ENCODE peak calls at places on chromosomes 16 and 17, in seven cellular contexts. D is CD8-positive, alpha-beta T cell; P is body of pancreas; O is ovary; T is small intestine; A is DND-41; F is H9. R is an unnamed sample.

GRCh38 chr17:76667786-76668453 is 24.4 kb upstream of the ST6GALNAC1 start:
- DNase-seq in D (no peak), P (no peak), O (no peak), T (no peak), A (no peak), F (no peak), R (peak; percentile 28)

GRCh38 chr17:39769974-39770587 is 32.3 kb downstream of the GRB7 start:
- DNase-seq in D (peak; percentile 80), P (no peak), O (no peak), T (peak; percentile 48), A (peak; percentile 32), F (no peak), R (no peak)

GRCh38 chr16:27801259-27801945 is 251.5 kb downstream of the KATNIP start:
- DNase-seq in D (no peak), P (no peak), O (no peak), T (no peak), A (no peak), F (no peak), R (no peak)

GRCh38 chr16:3112881-3113574 is 642 bp downstream of the ZNF205 start:
- DNase-seq in D (no peak), P (no peak), O (peak; percentile 78), T (no peak), A (no peak), F (no peak), R (no peak)

GRCh38 chr17:14334919-14335318 is 34.0 kb downstream of the HS3ST3B1 start:
- DNase-seq in D (no peak), P (no peak), O (no peak), T (no peak), A (no peak), F (no peak), R (no peak)

GRCh38 chr16:27945233-27945975 is 118.1 kb downstream of the GSG1L start:
- DNase-seq in D (no peak), P (no peak), O (no peak), T (no peak), A (no peak), F (peak; percentile 35), R (no peak)

GRCh38 chr16:75229172-75230031 is 10.6 kb downstream of the CTRB1 start:
- DNase-seq in D (no peak), P (peak; percentile 81), O (no peak), T (no peak), A (no peak), F (no peak), R (no peak)

GRCh38 chr17:77836557-77837041 is 121.9 kb upstream of the TNRC6C start:
- DNase-seq in D (peak; percentile 48), P (peak; percentile 61), O (no peak), T (no peak), A (no peak), F (no peak), R (peak; percentile 9)

GRCh38 chr16:80231888-80232287 is 308.9 kb upstream of the DYNLRB2 start:
- DNase-seq in D (no peak), P (no peak), O (no peak), T (no peak), A (no peak), F (no peak), R (no peak)

GRCh38 chr17:54968954-54969400 is 412 bp downstream of the STXBP4 start:
- DNase-seq in D (no peak), P (peak; percentile 28), O (no peak), T (no peak), A (no peak), F (no peak), R (no peak)

GRCh38 chr16:14640538-14640937 is 7.8 kb downstream of the BFAR start:
- DNase-seq in D (no peak), P (peak; percentile 25), O (no peak), T (peak; percentile 98), A (no peak), F (no peak), R (no peak)

GRCh38 chr16:78985736-78986605 is 614.6 kb downstream of the MAF start:
- DNase-seq in D (no peak), P (no peak), O (no peak), T (no peak), A (no peak), F (no peak), R (no peak)
- H3K9me3 ChIP-seq in D (no peaks in the 10 kb centered on the region), P (no peaks in the 10 kb centered on the region), O (no peaks in the 10 kb centered on the region), T (no peaks in the 10 kb centered on the region), A (no peaks in the 10 kb centered on the region), F (no peaks in the 10 kb centered on the region), R (no peaks in the 10 kb centered on the region)

GRCh38 chr17:20825539-20825938 is 217.3 kb downstream of the USP22 start:
- DNase-seq in D (no peak), P (no peak), O (no peak), T (no peak), A (no peak), F (no peak), R (no peak)
- H3K4me1 ChIP-seq in D (no peaks in the 10 kb centered on the region), P (no peaks in the 10 kb centered on the region), O (no peaks in the 10 kb centered on the region), T (no peaks in the 10 kb centered on the region), A (no peaks in the 10 kb centered on the region), F (no peaks in the 10 kb centered on the region), R (peaks cover 4% of the 10 kb centered on the region)

DNA sequence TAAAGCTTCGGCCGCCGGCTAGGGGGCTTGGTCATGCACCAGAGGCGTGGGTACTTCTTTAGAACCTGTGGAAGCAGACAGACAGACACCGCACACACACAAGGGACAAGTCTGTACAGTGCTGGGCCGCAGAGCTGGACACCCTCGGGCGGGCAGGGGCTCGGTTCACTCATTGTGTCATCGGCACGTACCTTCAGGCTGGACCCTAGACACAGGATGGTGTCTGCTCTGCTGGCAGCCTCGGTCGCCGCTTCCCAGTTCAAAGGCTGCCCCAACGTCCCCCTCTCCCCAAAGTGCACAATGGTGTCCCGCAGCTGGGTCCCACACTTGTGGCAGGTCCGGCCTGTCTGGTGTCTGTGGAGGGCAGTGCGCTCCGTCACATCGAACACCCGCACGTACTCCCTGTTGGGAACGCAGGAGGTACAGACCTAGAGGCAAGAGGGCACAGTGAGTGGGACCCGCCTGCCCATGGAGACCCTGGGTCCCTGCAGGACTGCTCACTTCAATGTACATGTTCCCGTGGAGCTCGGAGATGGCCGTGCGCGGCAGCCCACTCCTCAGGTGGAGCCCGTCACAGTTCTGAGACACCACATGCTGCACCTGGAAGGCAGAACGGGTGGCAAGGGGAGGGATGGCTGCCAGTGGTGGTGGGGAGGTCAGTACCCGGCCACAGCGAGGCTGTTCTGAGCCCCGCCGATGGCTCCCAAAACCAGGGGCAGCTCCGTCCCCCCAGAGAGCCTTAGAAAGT is 3.1 kb upstream of the PCYT2 start:
- DNase-seq in D (no peak), P (no peak), O (no peak), T (no peak), A (no peak), F (no peak), R (no peak)
- H3K9me3 ChIP-seq in D (no peaks in the 10 kb centered on the region), P (no peaks in the 10 kb centered on the region), O (no peaks in the 10 kb centered on the region), T (no peaks in the 10 kb centered on the region), A (no peaks in the 10 kb centered on the region), F (no peaks in the 10 kb centered on the region), R (no peaks in the 10 kb centered on the region)

DNA sequence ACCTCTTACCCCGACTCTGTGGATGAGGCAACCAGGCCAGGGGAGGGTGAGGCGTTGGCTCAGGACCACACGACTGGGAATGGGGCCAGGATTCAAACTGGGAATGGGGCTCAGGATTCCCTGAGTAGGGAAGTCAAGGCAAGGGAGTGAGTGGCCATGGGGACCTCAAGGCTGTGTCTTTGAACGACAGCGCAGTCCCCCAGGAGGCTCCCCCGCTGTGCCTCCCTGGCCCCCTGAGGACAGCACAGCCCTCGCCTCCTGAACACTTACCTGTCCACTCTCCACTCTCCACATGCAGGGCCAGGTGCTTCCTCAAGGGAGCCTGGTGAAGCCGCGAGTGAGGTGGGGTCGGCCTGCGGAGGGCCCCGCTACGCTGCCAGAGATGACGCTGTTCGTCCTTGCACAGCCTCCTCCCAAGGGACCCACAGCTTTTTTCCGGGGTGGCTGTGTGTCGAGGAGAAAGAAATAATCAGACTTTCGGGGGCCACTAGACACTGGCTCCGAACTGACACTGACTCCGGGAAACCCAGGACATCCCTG is 6.9 kb downstream of the ZNF469 start:
- DNase-seq in D (no peak), P (no peak), O (no peak), T (no peak), A (no peak), F (no peak), R (no peak)
- H3K4me1 ChIP-seq in D (no peaks in the 10 kb centered on the region), P (peaks cover 20% of the 10 kb centered on the region), O (peaks cover 14% of the 10 kb centered on the region), T (no peaks in the 10 kb centered on the region), A (no peaks in the 10 kb centered on the region), F (no peaks in the 10 kb centered on the region), R (no peaks in the 10 kb centered on the region)

GRCh38 chr17:21677126-21677910 is 15.0 kb upstream of the KCNJ18 start:
- DNase-seq in D (no peak), P (no peak), O (no peak), T (no peak), A (no peak), F (no peak), R (peak; percentile 33)

GRCh38 chr17:21676281-21677111 is 15.8 kb upstream of the KCNJ18 start:
- DNase-seq in D (no peak), P (no peak), O (no peak), T (no peak), A (no peak), F (no peak), R (no peak)

GRCh38 chr17:21679256-21680146 is 12.8 kb upstream of the KCNJ18 start:
- DNase-seq in D (no peak), P (peak; percentile 8), O (no peak), T (no peak), A (no peak), F (no peak), R (peak; percentile 37)

GRCh38 chr17:21678451-21679081 is 13.8 kb upstream of the KCNJ18 start:
- DNase-seq in D (no peak), P (peak; percentile 8), O (no peak), T (no peak), A (no peak), F (no peak), R (no peak)

DNA sequence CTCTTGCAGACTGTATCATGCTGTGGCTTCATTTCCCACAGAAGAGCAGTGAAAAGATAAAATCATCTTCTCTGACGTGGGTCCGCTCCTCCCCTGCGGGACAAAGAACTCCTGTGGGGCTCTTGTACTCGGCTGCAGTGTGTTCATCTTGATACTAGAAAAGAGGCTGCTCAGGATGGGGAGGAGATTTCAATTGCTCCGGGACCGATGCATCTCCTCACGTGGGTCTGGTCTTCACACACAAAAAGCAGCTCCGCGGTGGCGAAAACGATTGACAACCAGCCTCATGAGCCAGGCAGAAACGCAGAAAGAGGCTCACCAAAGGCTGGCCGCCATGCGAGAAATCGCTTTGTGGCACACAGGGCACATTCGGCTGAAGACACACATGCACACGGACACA is 14.4 kb upstream of the KCNJ18 start:
- DNase-seq in D (no peak), P (peak; percentile 7), O (no peak), T (no peak), A (no peak), F (no peak), R (peak; percentile 17)
- H3K9me3 ChIP-seq in D (no peaks in the 10 kb centered on the region), P (no peaks in the 10 kb centered on the region), O (no peaks in the 10 kb centered on the region), T (peaks cover 2% of the 10 kb centered on the region), A (peaks cover 29% of the 10 kb centered on the region), F (peaks cover 71% of the 10 kb centered on the region), R (no peaks in the 10 kb centered on the region)

R was measured in Caco-2.